ENCODE peak calls at places on chromosomes 1 and 21, in four cellular contexts. V is tibial artery, C is cardiac muscle cell, U is GM06990. I is an unnamed sample.
A peak's percentile ranks its signal among the peaks of the same experiment; 100 is the strongest.

GRCh38 chr21:16264314-16264713 is 534.5 kb downstream of the USP25 start:
- DNase-seq in V (no peak), C (no peak), U (no peak), I (no peak)

GRCh38 chr1:184075040-184076029 is 23.8 kb downstream of the TSEN15 start:
- DNase-seq in V (no peak), C (peak; percentile 71), U (peak; percentile 6), I (peak; percentile 29)

GRCh38 chr1:47783638-47784293 is 213.4 kb downstream of the TRABD2B start:
- DNase-seq in V (no peak), C (no peak), U (no peak), I (no peak)

GRCh38 chr1:98048234-98048633 is 127.4 kb upstream of the DPYD start:
- DNase-seq in V (peak; percentile 73), C (peak; percentile 92), U (no peak), I (peak; percentile 61)

GRCh38 chr1:166811691-166812090 is 27.6 kb upstream of the POGK start:
- DNase-seq in V (no peak), C (no peak), U (no peak), I (no peak)

GRCh38 chr1:24776821-24777220 is 31.6 kb downstream of the CLIC4 start:
- DNase-seq in V (no peak), C (no peak), U (no peak), I (no peak)

GRCh38 chr1:22600071-22600816 is 36.2 kb upstream of the C1QA start:
- DNase-seq in V (no peak), C (no peak), U (no peak), I (no peak)

GRCh38 chr1:43541721-43542401 is 11.2 kb downstream of the PTPRF start:
- DNase-seq in V (peak; percentile 83), C (no peak), U (no peak), I (no peak)

GRCh38 chr1:53821380-53821779 is 16.7 kb downstream of the NDC1 start:
- DNase-seq in V (no peak), C (no peak), U (no peak), I (no peak)

GRCh38 chr1:18530567-18531502 is 50.1 kb downstream of the KLHDC7A start:
- DNase-seq in V (no peak), C (no peak), U (no peak), I (no peak)
- TF ChIP-seq CTCF in V (no peak), C (no peak), U (peak; percentile 58), I (no peak)

DNA sequence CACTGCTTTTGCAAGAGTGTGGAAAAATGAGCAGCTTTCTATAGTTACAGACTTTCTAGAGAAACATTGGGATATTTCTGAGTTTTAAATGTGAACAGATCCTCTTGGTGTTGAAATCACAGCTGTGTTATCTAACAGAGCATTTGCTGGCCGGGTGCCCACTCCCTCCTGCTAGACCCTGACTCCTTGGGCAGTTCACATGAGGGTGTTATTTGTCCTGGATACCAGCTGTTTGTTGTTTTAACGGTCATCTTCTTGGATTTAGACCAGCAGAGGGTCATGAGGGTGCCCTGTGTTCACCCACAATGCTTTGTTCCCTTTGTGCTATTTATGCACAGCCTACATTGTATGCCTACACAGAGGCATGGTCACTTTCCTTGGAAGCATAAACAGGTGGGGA is 67.1 kb downstream of the CENPF start:
- DNase-seq in V (peak; percentile 28), C (peak; percentile 60), U (no peak), I (no peak)
- TF ChIP-seq CTCF in V (no peak), C (no peak), U (no peak), I (no peak)

GRCh38 chr1:213623103-213623581 is 364.6 kb upstream of the PROX1 start:
- DNase-seq in V (no peak), C (no peak), U (no peak), I (no peak)
- TF ChIP-seq CTCF in V (no peak), C (no peak), U (no peak), I (no peak)

DNA sequence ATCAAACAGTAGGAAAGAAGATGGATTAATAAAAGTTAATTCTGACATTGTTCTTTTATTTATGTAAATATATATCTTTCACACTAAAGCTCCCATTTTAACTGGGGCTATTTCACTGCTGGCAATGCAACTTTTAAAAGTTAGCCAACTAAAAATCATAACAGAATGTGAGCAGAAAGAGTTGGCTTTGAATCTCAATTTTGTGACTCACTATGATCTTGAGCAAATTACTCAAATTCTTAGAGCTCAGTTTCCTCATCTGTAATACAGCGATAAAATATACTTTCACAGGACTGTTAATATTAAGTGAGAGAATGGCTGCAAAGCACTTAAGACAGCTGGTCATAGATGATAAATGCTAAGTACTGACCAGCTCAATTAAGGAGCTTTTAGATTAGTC is 10.8 kb downstream of the EFCAB14 start:
- DNase-seq in V (no peak), C (no peak), U (no peak), I (no peak)
- TF ChIP-seq CTCF in V (no peak), C (no peak), U (no peak), I (no peak)

I was measured in GM10248.